ENCODE peak calls at places on chromosome 14, in nine cellular contexts. E is astrocyte of the cerebellum, L is A549, P is heart right ventricle, W is kidney epithelial cell, N is dorsolateral prefrontal cortex, K is astrocyte of the spinal cord, X is glutamatergic neuron, R is GM12865. G is an unnamed sample.

GRCh38 chr14:103281496-103282231 is 52.4 kb upstream of the EIF5 start:
- DNase-seq in E (peak), L (peak), P (peak), W (no peak), N (no peak), K (peak), X (peak), R (no peak), G (peak)

GRCh38 chr14:104426771-104427125 is 152.8 kb upstream of the C14orf180 start:
- DNase-seq in E (no peak), L (no peak), P (no peak), W (no peak), N (peak), K (no peak), X (no peak), R (no peak), G (no peak)

GRCh38 chr14:43360239-43360638 is 1146.8 kb downstream of the FSCB start:
- DNase-seq in E (no peak), L (no peak), P (no peak), W (no peak), N (no peak), K (no peak), X (no peak), R (no peak), G (no peak)

GRCh38 chr14:22314183-22314820 is 274.7 kb downstream of the DAD1 start:
- DNase-seq in E (no peak), L (peak), P (peak), W (no peak), N (no peak), K (peak), X (peak), R (peak), G (peak)

GRCh38 chr14:69798339-69798735 is 1.3 kb upstream of the SLC10A1 start:
- DNase-seq in E (no peak), L (no peak), P (no peak), W (no peak), N (no peak), K (no peak), X (no peak), R (no peak), G (no peak)

GRCh38 chr14:22691171-22691570 is 47.0 kb upstream of the OR6J1 start:
- DNase-seq in E (peak), L (no peak), P (no peak), W (peak), N (no peak), K (peak), X (no peak), R (no peak), G (no peak)

GRCh38 chr14:23562822-23563472 is 4.6 kb downstream of the AP1G2 start:
- DNase-seq in E (no peak), L (peak), P (no peak), W (no peak), N (peak), K (peak), X (peak), R (peak), G (peak)

GRCh38 chr14:39060818-39061437 is 42.1 kb downstream of the SEC23A start:
- DNase-seq in E (no peak), L (no peak), P (no peak), W (no peak), N (no peak), K (no peak), X (no peak), R (peak), G (no peak)

GRCh38 chr14:104708606-104709268 is 15.3 kb upstream of the ADSS1 start:
- DNase-seq in E (no peak), L (peak), P (peak), W (no peak), N (peak), K (peak), X (peak), R (peak), G (peak)

GRCh38 chr14:100660498-100661339 is 66.0 kb upstream of the DLK1 start:
- DNase-seq in E (no peak), L (no peak), P (no peak), W (no peak), N (no peak), K (no peak), X (no peak), R (no peak), G (peak)

GRCh38 chr14:77301103-77301502 is 19.6 kb downstream of the POMT2 start:
- DNase-seq in E (peak), L (peak), P (peak), W (peak), N (peak), K (peak), X (peak), R (peak), G (peak)

GRCh38 chr14:55913324-55914035 is 204.7 kb upstream of the PELI2 start:
- DNase-seq in E (peak), L (no peak), P (peak), W (peak), N (no peak), K (peak), X (no peak), R (no peak), G (no peak)

GRCh38 chr14:90521121-90521929 is 124.5 kb downstream of the CALM1 start:
- DNase-seq in E (peak), L (no peak), P (no peak), W (no peak), N (no peak), K (peak), X (no peak), R (no peak), G (no peak)

GRCh38 chr14:77139540-77140342 is 1.9 kb downstream of the ZDHHC22 start:
- DNase-seq in E (no peak), L (peak), P (no peak), W (no peak), N (peak), K (no peak), X (peak), R (peak), G (peak)

GRCh38 chr14:63745858-63746425 is 18.1 kb upstream of the SGPP1 start:
- DNase-seq in E (no peak), L (no peak), P (no peak), W (no peak), N (no peak), K (no peak), X (no peak), R (peak), G (peak)

GRCh38 chr14:79248771-79249170 is 962.5 kb downstream of the DIO2 start:
- DNase-seq in E (no peak), L (no peak), P (no peak), W (no peak), N (no peak), K (no peak), X (no peak), R (no peak), G (no peak)

GRCh38 chr14:23801766-23802165 is 151.8 kb upstream of the DHRS4 start:
- DNase-seq in E (no peak), L (no peak), P (no peak), W (no peak), N (no peak), K (no peak), X (no peak), R (no peak), G (no peak)

GRCh38 chr14:65704850-65705249 is 292.3 kb downstream of the FUT8 start:
- DNase-seq in E (no peak), L (no peak), P (no peak), W (no peak), N (no peak), K (no peak), X (no peak), R (peak), G (no peak)

GRCh38 chr14:22412936-22413411 is 176.1 kb downstream of the DAD1 start:
- DNase-seq in E (peak), L (no peak), P (no peak), W (no peak), N (peak), K (peak), X (no peak), R (no peak), G (no peak)

GRCh38 chr14:35533357-35534129 is 421 bp upstream of the INSM2 start:
- DNase-seq in E (peak), L (peak), P (peak), W (no peak), N (peak), K (peak), X (peak), R (peak), G (peak)

GRCh38 chr14:100899841-100900771 is 3.4 kb downstream of the RTL1 start:
- DNase-seq in E (no peak), L (no peak), P (peak), W (no peak), N (no peak), K (no peak), X (no peak), R (no peak), G (no peak)

GRCh38 chr14:56247495-56248087 is 129.4 kb downstream of the PELI2 start:
- DNase-seq in E (no peak), L (peak), P (no peak), W (no peak), N (no peak), K (peak), X (no peak), R (no peak), G (no peak)

GRCh38 chr14:21940887-21941855 is 267.6 kb upstream of the OR4E1 start:
- DNase-seq in E (no peak), L (peak), P (no peak), W (no peak), N (no peak), K (peak), X (peak), R (peak), G (peak)

GRCh38 chr14:105646175-105646574 is 119.8 kb downstream of the TMEM121 start:
- DNase-seq in E (no peak), L (no peak), P (no peak), W (no peak), N (no peak), K (no peak), X (no peak), R (peak), G (no peak)

GRCh38 chr14:24219521-24219920 is 3.7 kb upstream of the MDP1 start:
- DNase-seq in E (no peak), L (no peak), P (no peak), W (no peak), N (no peak), K (no peak), X (no peak), R (no peak), G (no peak)

GRCh38 chr14:53462931-53463778 is 310.0 kb upstream of the DDHD1 start:
- DNase-seq in E (no peak), L (no peak), P (no peak), W (no peak), N (no peak), K (no peak), X (no peak), R (no peak), G (no peak)

GRCh38 chr14:60353410-60353809 is 104.4 kb downstream of the PPM1A start:
- DNase-seq in E (no peak), L (no peak), P (no peak), W (no peak), N (no peak), K (no peak), X (no peak), R (no peak), G (no peak)
- TF ChIP-seq CTCF in E (no peak), L (no peak), P (no peak), W (no peak), N (no peak), K (no peak), X (no peak), R (no peak), G (no peak)

DNA sequence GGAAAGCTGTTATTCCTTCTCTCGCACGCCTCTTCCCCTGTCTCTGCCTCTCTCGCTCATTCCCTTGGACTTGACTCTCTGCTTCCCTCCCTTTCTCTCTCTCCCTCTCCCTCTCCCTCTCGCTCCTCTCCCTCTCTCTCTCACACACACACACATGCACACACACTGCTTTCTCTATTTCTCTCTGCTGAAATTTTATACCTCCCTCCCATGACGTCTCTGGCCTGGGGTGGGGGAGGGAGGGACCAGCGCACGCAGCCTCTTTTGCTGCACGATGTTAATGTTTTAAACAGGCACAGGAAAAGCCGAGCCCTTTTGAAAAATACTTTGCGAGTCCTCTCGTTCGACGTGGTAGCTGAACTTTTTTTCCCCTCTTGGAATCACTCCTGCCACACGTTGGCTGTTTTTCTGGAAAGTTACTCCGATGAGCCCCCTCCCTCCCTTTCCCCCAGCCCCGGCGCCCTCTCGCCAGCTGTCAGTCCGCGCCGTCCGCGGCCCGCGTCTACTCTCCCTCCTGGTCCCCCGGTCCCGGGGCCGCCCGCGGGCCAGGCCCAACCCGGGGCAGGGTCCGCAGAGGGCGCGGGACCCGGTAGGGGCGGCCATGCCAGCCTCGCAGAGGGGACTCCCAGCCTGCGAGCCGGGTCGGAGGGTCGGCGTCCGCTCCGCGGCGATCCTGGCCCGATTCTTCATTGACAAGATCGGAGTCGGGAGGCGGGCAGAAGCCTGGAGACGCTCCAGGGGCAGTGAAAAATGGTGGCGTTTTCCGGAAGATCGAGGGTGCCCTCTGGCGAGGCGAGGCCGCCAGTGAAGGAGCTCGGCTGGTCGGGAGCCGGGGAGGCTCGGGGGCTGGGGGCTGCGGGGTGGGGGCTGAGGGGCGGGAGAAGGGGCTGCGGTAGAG is at the start of gene TGFB3:
- DNase-seq in E (peak), L (peak), P (peak), W (peak), N (peak), K (peak), X (peak), R (peak), G (peak)
- TF ChIP-seq CTCF in E (peak), L (peak), P (peak), W (peak), N (peak), K (peak), X (peak), R (peak), G (peak)

GRCh38 chr14:61560323-61560722 is 135.0 kb upstream of the HIF1A start:
- DNase-seq in E (no peak), L (peak), P (no peak), W (no peak), N (no peak), K (no peak), X (no peak), R (no peak), G (no peak)
- TF ChIP-seq CTCF in E (no peak), L (no peak), P (no peak), W (no peak), N (no peak), K (no peak), X (no peak), R (no peak), G (no peak)

DNA sequence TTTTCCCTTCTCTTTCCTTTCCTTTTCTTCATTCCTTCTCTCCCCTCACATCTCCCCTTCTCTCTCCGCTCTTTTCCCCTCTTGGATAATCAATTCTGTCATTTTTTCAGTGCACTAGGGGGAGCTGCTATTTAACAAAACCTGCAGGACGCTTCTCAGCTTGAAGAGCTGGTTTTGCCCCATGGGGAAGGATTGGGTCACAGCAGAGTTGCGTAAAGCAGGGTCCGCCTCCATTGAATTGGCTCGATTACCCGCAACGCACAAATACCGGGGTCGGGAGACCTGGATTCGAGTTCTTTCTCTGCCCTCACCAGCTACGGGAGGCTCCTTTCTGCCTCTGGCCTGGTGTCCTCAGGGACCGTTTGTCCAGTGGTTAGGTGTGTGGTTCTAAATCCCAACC is 42.1 kb upstream of the CHGA start:
- DNase-seq in E (no peak), L (peak), P (no peak), W (no peak), N (no peak), K (peak), X (no peak), R (no peak), G (peak)
- TF ChIP-seq CTCF in E (peak), L (peak), P (peak), W (peak), N (peak), K (peak), X (no peak), R (no peak), G (peak)

GRCh38 chr14:68079941-68080697 is 260.5 kb downstream of the RAD51B start:
- DNase-seq in E (no peak), L (no peak), P (no peak), W (no peak), N (no peak), K (no peak), X (no peak), R (no peak), G (no peak)

GRCh38 chr14:68085742-68086141 is 266.2 kb downstream of the RAD51B start:
- DNase-seq in E (no peak), L (no peak), P (no peak), W (no peak), N (no peak), K (no peak), X (no peak), R (no peak), G (no peak)

GRCh38 chr14:68084256-68084655 is 264.7 kb downstream of the RAD51B start:
- DNase-seq in E (no peak), L (peak), P (no peak), W (no peak), N (no peak), K (peak), X (no peak), R (peak), G (peak)

GRCh38 chr14:68082698-68083291 is 263.2 kb downstream of the RAD51B start:
- DNase-seq in E (no peak), L (no peak), P (no peak), W (no peak), N (no peak), K (no peak), X (no peak), R (no peak), G (no peak)

GRCh38 chr14:68081489-68081888 is 261.9 kb downstream of the RAD51B start:
- DNase-seq in E (no peak), L (no peak), P (no peak), W (no peak), N (no peak), K (no peak), X (peak), R (peak), G (no peak)
- TF ChIP-seq CTCF in E (no peak), L (no peak), P (no peak), W (no peak), N (no peak), K (no peak), X (no peak), R (no peak), G (no peak)